ENCODE peak calls at places on chromosomes 6 and 20, in four cellular contexts. E, J, X and U are unnamed samples. For H3K4me1, the result is how much of the 10 kb centered on the place peaks cover.

GRCh38 chr6:88650029-88650619 is 313.3 kb downstream of the RNGTT start:
- DNase-seq in E (no peak), J (no peak), X (peak), U (no peak)

GRCh38 chr20:50120935-50121693 is 8.2 kb upstream of the UBE2V1 start:
- DNase-seq in E (peak), J (no peak), X (peak), U (no peak)

GRCh38 chr6:140846518-140847277 is 1286.0 kb upstream of the GJE1 start:
- DNase-seq in E (no peak), J (no peak), X (peak), U (no peak)

GRCh38 chr20:49999329-49999728 is 16.5 kb downstream of the SNAI1 start:
- DNase-seq in E (no peak), J (no peak), X (no peak), U (no peak)

GRCh38 chr6:170179925-170180324 is 111.0 kb downstream of the DLL1 start:
- DNase-seq in E (peak), J (no peak), X (no peak), U (no peak)

GRCh38 chr6:44508646-44509045 is 121.1 kb downstream of the CDC5L start:
- DNase-seq in E (no peak), J (no peak), X (no peak), U (no peak)

GRCh38 chr6:31740397-31741223 is 805 bp downstream of the MSH5 start:
- DNase-seq in E (no peak), J (peak), X (no peak), U (no peak)

GRCh38 chr20:54293526-54293925 is 85.6 kb downstream of the PFDN4 start:
- DNase-seq in E (no peak), J (peak), X (peak), U (no peak)

GRCh38 chr6:56364482-56365313 is 117.3 kb upstream of the COL21A1 start:
- DNase-seq in E (no peak), J (no peak), X (peak), U (no peak)

GRCh38 chr6:142913511-142914047 is 31.4 kb downstream of the HIVEP2 start:
- DNase-seq in E (no peak), J (no peak), X (no peak), U (no peak)

GRCh38 chr6:166001359-166001758 is 166.3 kb downstream of the TBXT start:
- DNase-seq in E (no peak), J (no peak), X (no peak), U (no peak)

GRCh38 chr6:40526036-40526435 is 61.1 kb downstream of the LRFN2 start:
- DNase-seq in E (no peak), J (no peak), X (no peak), U (no peak)

GRCh38 chr6:49423817-49424216 is 39.2 kb downstream of the MMUT start:
- DNase-seq in E (no peak), J (no peak), X (peak), U (no peak)

GRCh38 chr6:129981598-129981997 is 36.8 kb upstream of the L3MBTL3 start:
- DNase-seq in E (no peak), J (no peak), X (peak), U (no peak)

GRCh38 chr6:90463359-90463758 is 123.5 kb downstream of the MAP3K7 start:
- DNase-seq in E (no peak), J (no peak), X (no peak), U (no peak)

GRCh38 chr6:74735304-74735703 is 470.5 kb downstream of the COL12A1 start:
- DNase-seq in E (no peak), J (no peak), X (peak), U (peak)

GRCh38 chr6:167738386-167738785 is 88.3 kb upstream of the AFDN start:
- DNase-seq in E (no peak), J (no peak), X (no peak), U (no peak)

GRCh38 chr6:3427740-3428085 is 29.1 kb downstream of the SLC22A23 start:
- DNase-seq in E (peak), J (no peak), X (no peak), U (peak)
- H3K4me1 ChIP-seq in E (under half), J (under half), X (under half), U (under half)

GRCh38 chr20:22819784-22820183 is 215.3 kb upstream of the SSTR4 start:
- DNase-seq in E (no peak), J (no peak), X (no peak), U (no peak)
- H3K4me3 ChIP-seq in E (no peak), J (no peak), X (no peak), U (no peak)

DNA sequence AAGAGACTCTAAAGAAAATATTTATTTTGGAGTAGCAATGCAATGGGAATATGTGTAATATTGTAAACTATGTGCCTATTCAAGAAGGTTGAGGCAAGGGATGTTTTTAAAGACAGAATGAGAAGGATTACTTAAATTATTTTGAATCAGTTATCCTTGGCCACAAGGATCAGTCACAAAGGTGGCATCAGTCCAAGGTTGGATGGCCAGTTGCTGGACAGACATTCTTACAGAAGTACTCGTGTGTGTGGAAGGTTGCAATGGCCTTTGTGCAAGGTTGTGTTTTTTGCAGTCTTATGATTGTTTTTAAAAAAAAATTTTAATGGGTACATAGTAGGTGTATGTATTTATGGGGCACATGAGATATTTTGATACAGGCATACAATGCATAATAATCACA is 2.0 kb downstream of the QRSL1 start:
- DNase-seq in E (no peak), J (no peak), X (peak), U (no peak)
- H3K4me1 ChIP-seq in E (under half), J (under half), X (under half), U (under half)

DNA sequence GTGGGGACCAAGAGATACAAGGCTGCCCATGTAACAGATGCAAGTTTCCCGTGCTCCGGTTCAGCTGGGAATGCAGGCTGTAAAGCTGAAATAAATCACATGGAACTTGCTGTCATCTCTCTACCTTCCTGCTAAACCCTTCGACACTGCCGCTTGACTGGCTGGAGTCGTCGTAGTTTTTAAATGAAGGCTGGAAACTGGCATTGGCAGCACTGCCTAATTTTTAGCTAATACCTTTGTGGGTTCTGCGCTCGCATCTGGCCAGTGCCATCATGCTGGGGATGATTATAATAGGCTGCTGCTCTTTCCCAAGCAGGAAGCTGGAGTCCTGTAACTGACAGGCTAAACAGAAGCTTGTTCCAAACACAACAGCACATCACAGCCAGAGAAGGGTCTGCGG is 146.2 kb downstream of the TFAP2A start:
- DNase-seq in E (no peak), J (no peak), X (no peak), U (no peak)
- H3K4me3 ChIP-seq in E (no peak), J (no peak), X (no peak), U (no peak)

DNA sequence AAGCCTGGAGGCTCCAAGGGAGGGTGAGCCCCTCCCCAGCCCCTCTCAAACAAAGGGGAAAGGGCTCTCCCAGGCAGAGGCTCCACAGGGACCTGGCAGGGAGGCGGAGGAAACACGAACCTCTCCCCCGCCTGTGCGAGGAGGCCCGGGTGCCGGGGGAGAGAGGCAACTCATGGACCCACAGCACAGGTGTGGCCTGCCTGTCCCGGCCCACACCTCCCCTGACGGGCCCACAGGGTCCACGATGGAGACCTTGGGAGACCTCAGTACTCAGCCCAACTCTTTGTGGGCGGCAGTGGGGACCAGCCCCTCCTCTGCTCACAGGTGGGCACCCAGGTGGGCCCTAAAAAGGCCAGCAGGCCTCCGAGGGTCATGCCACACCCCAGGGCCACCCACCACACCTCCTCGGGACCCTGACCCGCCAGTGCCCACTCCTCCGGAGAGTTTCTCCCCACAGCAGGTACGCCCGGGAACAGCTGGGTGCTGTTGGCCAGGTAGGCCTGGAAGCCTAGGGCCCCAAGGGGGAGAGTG is 12.2 kb downstream of the LAMA5 start:
- DNase-seq in E (peak), J (no peak), X (no peak), U (no peak)
- H3K4me1 ChIP-seq in E (half or more), J (half or more), X (under half), U (half or more)

DNA sequence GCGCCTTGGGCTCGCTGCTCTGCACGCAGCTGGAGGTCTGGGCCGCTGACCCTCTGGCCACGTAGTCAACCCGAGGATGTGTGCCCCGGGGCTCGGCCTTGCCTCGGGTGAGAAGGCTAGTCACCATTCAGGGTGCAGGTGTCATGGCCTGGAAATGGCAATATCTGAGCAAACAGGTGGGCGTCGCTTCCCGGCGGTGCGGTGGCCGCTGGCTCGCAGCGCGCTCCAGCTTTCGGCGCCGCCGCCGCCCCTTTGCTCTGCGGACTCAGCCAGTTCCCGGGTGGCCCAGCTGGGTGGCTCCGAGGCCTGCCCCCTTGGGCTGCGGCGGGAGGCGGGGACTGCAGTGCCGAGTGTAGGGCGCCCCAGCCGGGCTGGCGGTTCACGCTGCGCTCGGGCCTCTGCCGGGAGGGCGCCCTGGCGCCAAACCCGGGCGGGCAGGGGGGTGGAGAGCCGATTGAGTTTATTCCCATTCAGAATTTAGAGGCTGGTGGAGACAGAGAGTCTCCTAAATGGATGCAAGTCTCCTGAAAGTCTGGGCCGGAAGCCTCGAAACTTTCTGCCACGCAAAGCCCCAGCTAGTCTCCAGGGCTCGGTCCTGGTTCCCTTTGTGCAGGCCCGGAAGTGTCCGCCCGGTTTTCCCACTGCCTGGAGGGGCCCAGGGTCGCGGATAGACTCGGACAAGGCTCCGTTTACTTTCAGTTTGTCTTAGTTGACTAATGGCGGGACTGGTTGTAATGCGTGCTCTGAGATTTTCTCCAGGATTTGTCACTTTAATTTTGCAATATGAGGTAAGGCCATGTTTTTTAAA is 11.3 kb upstream of the TFAP2A start:
- DNase-seq in E (peak), J (no peak), X (peak), U (no peak)
- H3K4me3 ChIP-seq in E (peak), J (peak), X (peak), U (peak)

GRCh38 chr20:57702521-57702920 is 7.3 kb downstream of the PMEPA1 start:
- DNase-seq in E (no peak), J (no peak), X (no peak), U (no peak)

GRCh38 chr20:57705103-57705899 is 4.5 kb downstream of the PMEPA1 start:
- DNase-seq in E (no peak), J (no peak), X (no peak), U (no peak)

GRCh38 chr20:57702091-57702490 is 7.7 kb downstream of the PMEPA1 start:
- DNase-seq in E (no peak), J (no peak), X (no peak), U (no peak)

GRCh38 chr20:57703013-57703412 is 6.8 kb downstream of the PMEPA1 start:
- DNase-seq in E (no peak), J (no peak), X (no peak), U (no peak)

DNA sequence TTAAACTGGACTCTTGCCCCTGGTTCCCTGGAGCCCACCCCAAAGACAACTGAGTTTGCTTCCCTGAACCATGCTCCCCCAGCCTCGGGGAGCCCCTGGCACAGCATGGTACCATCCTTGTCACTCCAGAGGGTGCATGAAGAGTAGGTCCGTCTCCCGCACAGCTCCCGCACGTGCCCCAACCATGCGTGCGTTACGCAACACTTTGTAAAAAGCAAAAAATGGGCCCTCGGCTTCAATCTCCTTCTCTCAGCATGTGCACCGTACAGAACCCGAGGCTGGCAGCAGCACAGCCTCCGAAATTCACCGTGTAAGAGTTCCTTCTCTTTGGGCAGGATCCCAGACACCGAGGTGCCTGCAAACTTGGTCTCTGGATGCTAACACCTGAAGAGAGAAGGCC is 5.6 kb downstream of the PMEPA1 start:
- DNase-seq in E (no peak), J (no peak), X (no peak), U (no peak)
- H3K4me1 ChIP-seq in E (under half), J (under half), X (under half), U (under half)

DNA sequence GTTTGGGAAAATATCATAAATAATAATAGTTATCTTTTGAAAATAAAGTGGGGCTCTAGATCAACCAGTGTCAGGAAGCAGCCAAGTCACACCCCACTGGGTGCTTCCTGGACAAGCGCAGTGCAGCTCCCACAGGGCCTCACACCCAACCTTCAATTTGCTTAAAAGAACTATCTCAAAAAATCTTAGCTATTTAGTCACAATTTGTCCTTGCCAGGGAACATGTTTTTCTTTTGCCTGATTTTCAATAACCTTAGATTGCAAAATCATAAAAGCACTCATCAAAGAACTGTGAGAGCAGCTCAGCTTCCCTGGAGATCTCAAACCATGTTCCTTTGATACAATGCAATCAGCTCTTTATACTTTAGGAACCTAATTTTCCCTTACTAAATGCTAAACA is 1.6 kb upstream of the NCOA7 start:
- DNase-seq in E (no peak), J (no peak), X (no peak), U (no peak)
- H3K4me3 ChIP-seq in E (no peak), J (no peak), X (no peak), U (no peak)

DNA sequence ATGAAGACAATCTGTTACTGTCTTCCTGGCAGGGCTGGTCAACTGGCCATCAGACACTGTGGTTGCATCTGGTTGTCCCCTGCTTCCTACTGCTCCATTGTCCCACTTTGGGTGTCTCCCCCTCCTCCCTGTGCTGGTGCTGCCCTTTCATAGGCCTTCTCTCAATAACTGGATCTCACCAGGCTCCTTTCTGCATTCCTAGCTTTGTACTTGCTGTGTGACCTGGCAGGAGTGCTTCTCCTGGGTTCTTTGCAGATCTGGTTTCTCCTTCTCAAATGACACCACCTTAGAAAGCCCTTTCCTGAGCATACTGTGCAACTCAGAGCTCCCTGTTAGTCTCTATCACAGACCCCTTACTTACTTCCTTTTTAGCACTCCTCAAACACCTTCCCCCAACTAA is 223.0 kb downstream of the BCKDHB start:
- DNase-seq in E (no peak), J (no peak), X (no peak), U (no peak)
- H3K4me1 ChIP-seq in E (under half), J (under half), X (under half), U (under half)